ENCODE peak calls at places on chromosomes 6 and 20, in six cellular contexts. One of them, this sample, is unnamed. For H3K36me3, the result is how much of the 10 kb centered on the place peaks cover.

GRCh38 chr20:33601861-33602260 is 60.3 kb upstream of the C20orf144 start:
- DNase-seq in left ventricle myocardium inferior: no peak
- DNase-seq in osteoblast: no peak
- DNase-seq in HCT116: no peak
- DNase-seq in psoas muscle: no peak
- DNase-seq in GM23248: no peak
- DNase-seq in this sample: no peak

GRCh38 chr6:39865011-39865888 is 69.0 kb downstream of the MOCS1 start:
- DNase-seq in osteoblast: peak
- DNase-seq in psoas muscle: peak
- DNase-seq in GM23248: peak
- DNase-seq in left ventricle myocardium inferior: peak
- DNase-seq in HCT116: peak
- DNase-seq in this sample: peak

GRCh38 chr6:125533710-125534397 is 215.6 kb upstream of the HEY2 start:
- DNase-seq in psoas muscle: no peak
- DNase-seq in osteoblast: peak
- DNase-seq in GM23248: no peak
- DNase-seq in left ventricle myocardium inferior: no peak
- DNase-seq in HCT116: no peak
- DNase-seq in this sample: peak

GRCh38 chr6:117174835-117175360 is 90.5 kb upstream of the VGLL2 start:
- DNase-seq in GM23248: no peak
- DNase-seq in left ventricle myocardium inferior: no peak
- DNase-seq in HCT116: no peak
- DNase-seq in osteoblast: no peak
- DNase-seq in psoas muscle: no peak
- DNase-seq in this sample: no peak

GRCh38 chr6:42314571-42314950 is 96.9 kb upstream of the MRPS10 start:
- DNase-seq in psoas muscle: no peak
- DNase-seq in GM23248: no peak
- DNase-seq in HCT116: no peak
- DNase-seq in osteoblast: no peak
- DNase-seq in left ventricle myocardium inferior: no peak
- DNase-seq in this sample: no peak

GRCh38 chr6:83976037-83976755 is 57.4 kb upstream of the MRAP2 start:
- DNase-seq in psoas muscle: no peak
- DNase-seq in osteoblast: no peak
- DNase-seq in GM23248: no peak
- DNase-seq in left ventricle myocardium inferior: no peak
- DNase-seq in HCT116: no peak
- DNase-seq in this sample: no peak

GRCh38 chr6:26025894-26026832 is 61.1 kb upstream of the HFE start:
- DNase-seq in left ventricle myocardium inferior: peak
- DNase-seq in HCT116: peak
- DNase-seq in psoas muscle: peak
- DNase-seq in osteoblast: no peak
- DNase-seq in GM23248: peak
- DNase-seq in this sample: peak

GRCh38 chr6:153090241-153090930 is 40.7 kb downstream of the RGS17 start:
- DNase-seq in osteoblast: peak
- DNase-seq in left ventricle myocardium inferior: no peak
- DNase-seq in HCT116: peak
- DNase-seq in GM23248: peak
- DNase-seq in psoas muscle: no peak
- DNase-seq in this sample: peak

GRCh38 chr20:37542281-37542680 is 14.6 kb upstream of the BLCAP start:
- DNase-seq in GM23248: no peak
- DNase-seq in left ventricle myocardium inferior: no peak
- DNase-seq in HCT116: no peak
- DNase-seq in osteoblast: no peak
- DNase-seq in psoas muscle: no peak
- DNase-seq in this sample: no peak

GRCh38 chr6:30942338-30943060 is 1.7 kb downstream of the MUCL3 start:
- DNase-seq in GM23248: peak
- DNase-seq in psoas muscle: peak
- DNase-seq in left ventricle myocardium inferior: peak
- DNase-seq in HCT116: peak
- DNase-seq in osteoblast: peak
- DNase-seq in this sample: peak

GRCh38 chr6:104126621-104127020 is 733.1 kb downstream of the HACE1 start:
- DNase-seq in left ventricle myocardium inferior: no peak
- DNase-seq in GM23248: no peak
- DNase-seq in osteoblast: no peak
- DNase-seq in psoas muscle: no peak
- DNase-seq in HCT116: no peak
- DNase-seq in this sample: no peak

GRCh38 chr20:44720617-44720993 is 5.4 kb downstream of the CCN5 start:
- DNase-seq in left ventricle myocardium inferior: no peak
- DNase-seq in HCT116: peak
- DNase-seq in osteoblast: peak
- DNase-seq in psoas muscle: no peak
- DNase-seq in GM23248: peak
- DNase-seq in this sample: peak

GRCh38 chr20:58623579-58624473 is 27.3 kb upstream of the STX16 start:
- DNase-seq in psoas muscle: peak
- DNase-seq in left ventricle myocardium inferior: peak
- DNase-seq in osteoblast: peak
- DNase-seq in HCT116: peak
- DNase-seq in GM23248: peak
- DNase-seq in this sample: peak

GRCh38 chr20:51650685-51651134 is 108.2 kb upstream of the NFATC2 start:
- DNase-seq in left ventricle myocardium inferior: no peak
- DNase-seq in psoas muscle: no peak
- DNase-seq in osteoblast: no peak
- DNase-seq in HCT116: peak
- DNase-seq in GM23248: peak
- DNase-seq in this sample: no peak

GRCh38 chr6:170074435-170074834 is 216.4 kb downstream of the DLL1 start:
- DNase-seq in osteoblast: peak
- DNase-seq in left ventricle myocardium inferior: no peak
- DNase-seq in HCT116: no peak
- DNase-seq in GM23248: no peak
- DNase-seq in psoas muscle: no peak
- DNase-seq in this sample: no peak
- H3K27ac ChIP-seq in osteoblast: no peak
- H3K27ac ChIP-seq in left ventricle myocardium inferior: no peak
- H3K27ac ChIP-seq in HCT116: no peak
- H3K27ac ChIP-seq in GM23248: no peak
- H3K27ac ChIP-seq in psoas muscle: no peak
- H3K27ac ChIP-seq in this sample: no peak

GRCh38 chr20:48717095-48717958 is 110.5 kb downstream of the PREX1 start:
- DNase-seq in GM23248: no peak
- DNase-seq in osteoblast: no peak
- DNase-seq in psoas muscle: no peak
- DNase-seq in HCT116: no peak
- DNase-seq in left ventricle myocardium inferior: no peak
- DNase-seq in this sample: no peak

GRCh38 chr20:48716541-48716940 is 111.3 kb downstream of the PREX1 start:
- DNase-seq in GM23248: no peak
- DNase-seq in left ventricle myocardium inferior: no peak
- DNase-seq in HCT116: no peak
- DNase-seq in osteoblast: no peak
- DNase-seq in psoas muscle: no peak
- DNase-seq in this sample: no peak

GRCh38 chr20:48716086-48716485 is 111.7 kb downstream of the PREX1 start:
- DNase-seq in GM23248: no peak
- DNase-seq in HCT116: no peak
- DNase-seq in psoas muscle: no peak
- DNase-seq in left ventricle myocardium inferior: no peak
- DNase-seq in osteoblast: no peak
- DNase-seq in this sample: no peak

GRCh38 chr20:48718914-48719578 is 108.8 kb downstream of the PREX1 start:
- DNase-seq in HCT116: no peak
- DNase-seq in osteoblast: no peak
- DNase-seq in psoas muscle: no peak
- DNase-seq in left ventricle myocardium inferior: no peak
- DNase-seq in GM23248: no peak
- DNase-seq in this sample: no peak

DNA sequence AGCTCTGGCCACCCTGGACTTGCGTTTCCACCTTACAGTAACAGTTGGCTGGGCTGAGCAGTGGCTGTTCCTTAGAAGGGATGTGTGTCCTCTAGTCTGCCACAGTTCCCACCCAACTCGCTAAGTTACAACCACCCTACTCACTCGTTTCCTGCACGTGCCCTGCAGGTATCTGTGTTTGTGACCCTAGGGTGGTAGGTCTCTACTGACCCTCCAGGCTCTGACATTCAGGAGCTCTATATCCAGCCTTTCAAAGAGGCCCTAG is 109.9 kb downstream of the PREX1 start:
- DNase-seq in psoas muscle: no peak
- DNase-seq in GM23248: no peak
- DNase-seq in left ventricle myocardium inferior: no peak
- DNase-seq in osteoblast: no peak
- DNase-seq in HCT116: no peak
- DNase-seq in this sample: no peak
- H3K36me3 ChIP-seq in psoas muscle: under half
- H3K36me3 ChIP-seq in GM23248: under half
- H3K36me3 ChIP-seq in left ventricle myocardium inferior: under half
- H3K36me3 ChIP-seq in osteoblast: under half
- H3K36me3 ChIP-seq in HCT116: under half
- H3K36me3 ChIP-seq in this sample: under half

GRCh38 chr6:14647311-14647710 is 529.7 kb downstream of the CD83 start:
- DNase-seq in osteoblast: no peak
- DNase-seq in GM23248: no peak
- DNase-seq in left ventricle myocardium inferior: no peak
- DNase-seq in HCT116: no peak
- DNase-seq in psoas muscle: no peak
- DNase-seq in this sample: no peak
- H3K27ac ChIP-seq in osteoblast: no peak
- H3K27ac ChIP-seq in GM23248: no peak
- H3K27ac ChIP-seq in left ventricle myocardium inferior: no peak
- H3K27ac ChIP-seq in HCT116: no peak
- H3K27ac ChIP-seq in psoas muscle: no peak
- H3K27ac ChIP-seq in this sample: no peak

GRCh38 chr20:3315110-3315509 is 76.1 kb upstream of the SLC4A11 start:
- DNase-seq in psoas muscle: no peak
- DNase-seq in GM23248: peak
- DNase-seq in osteoblast: no peak
- DNase-seq in HCT116: no peak
- DNase-seq in left ventricle myocardium inferior: no peak
- DNase-seq in this sample: no peak
- H3K36me3 ChIP-seq in psoas muscle: under half
- H3K36me3 ChIP-seq in GM23248: under half
- H3K36me3 ChIP-seq in osteoblast: under half
- H3K36me3 ChIP-seq in HCT116: under half
- H3K36me3 ChIP-seq in left ventricle myocardium inferior: under half
- H3K36me3 ChIP-seq in this sample: under half

GRCh38 chr6:140045116-140045515 is 670.7 kb upstream of the CITED2 start:
- DNase-seq in HCT116: no peak
- DNase-seq in left ventricle myocardium inferior: no peak
- DNase-seq in osteoblast: no peak
- DNase-seq in GM23248: no peak
- DNase-seq in psoas muscle: no peak
- DNase-seq in this sample: no peak
- H3K27ac ChIP-seq in HCT116: no peak
- H3K27ac ChIP-seq in left ventricle myocardium inferior: no peak
- H3K27ac ChIP-seq in osteoblast: no peak
- H3K27ac ChIP-seq in GM23248: no peak
- H3K27ac ChIP-seq in psoas muscle: no peak
- H3K27ac ChIP-seq in this sample: no peak

DNA sequence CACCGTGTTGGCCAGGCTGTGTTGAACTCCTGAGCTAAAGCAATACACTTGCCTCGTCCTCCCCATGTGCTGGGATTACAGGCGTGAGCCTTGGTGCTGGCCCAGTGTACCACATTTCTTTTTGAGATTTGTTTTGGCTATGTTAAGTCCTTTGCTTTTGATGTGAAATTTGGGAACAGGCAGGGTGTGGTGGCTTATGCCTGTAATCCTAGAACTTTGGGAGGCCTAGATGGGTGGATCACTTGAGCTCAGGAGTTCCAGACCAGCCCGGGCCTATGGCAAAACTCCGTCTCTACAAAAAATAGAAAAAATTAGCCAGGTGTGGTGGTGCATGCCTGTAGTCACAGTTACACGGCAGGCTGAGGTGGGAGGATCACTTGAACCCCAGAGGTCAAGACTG is 40.2 kb downstream of the GINS1 start:
- DNase-seq in left ventricle myocardium inferior: no peak
- DNase-seq in GM23248: no peak
- DNase-seq in psoas muscle: no peak
- DNase-seq in osteoblast: no peak
- DNase-seq in HCT116: no peak
- DNase-seq in this sample: no peak
- H3K36me3 ChIP-seq in left ventricle myocardium inferior: under half
- H3K36me3 ChIP-seq in GM23248: under half
- H3K36me3 ChIP-seq in psoas muscle: under half
- H3K36me3 ChIP-seq in osteoblast: under half
- H3K36me3 ChIP-seq in HCT116: under half
- H3K36me3 ChIP-seq in this sample: under half

This sample was measured in cardiac muscle cell.